ENCODE peak calls at places on chromosome 15, in eight cellular contexts. U is neural progenitor cell, L is ACHN, N is M059J, E is LHCN-M2, Y is NCI-H1105, J is Kasumi-1, C is esophagus squamous epithelium. R is an unnamed sample.

GRCh38 chr15:33190539-33190938 is 4.0 kb downstream of the FMN1 start:
- DNase-seq in J (no peak), L (no peak), E (no peak), C (no peak), N (no peak), Y (no peak), U (no peak), R (no peak)

GRCh38 chr15:80849308-80849707 is 70.1 kb downstream of the CEMIP start:
- DNase-seq in J (no peak), C (no peak), L (peak), E (peak), N (peak), U (no peak), Y (no peak), R (no peak)

GRCh38 chr15:57527382-57528091 is 64.2 kb upstream of the MYZAP start:
- DNase-seq in J (peak), U (peak), N (peak), C (peak), L (peak), E (peak), Y (peak), R (peak)

GRCh38 chr15:101526021-101526420 is 36.5 kb upstream of the PCSK6 start:
- DNase-seq in N (no peak), Y (no peak), L (no peak), J (no peak), C (no peak), U (no peak), E (no peak), R (no peak)

GRCh38 chr15:62035256-62035908 is 24.9 kb downstream of the VPS13C start:
- DNase-seq in Y (no peak), C (no peak), J (no peak), L (peak), E (peak), U (no peak), N (peak), R (no peak)

GRCh38 chr15:75107905-75108838 is 84.8 kb downstream of the PPCDC start:
- DNase-seq in L (peak), Y (no peak), E (peak), U (no peak), N (peak), C (no peak), J (peak), R (no peak)

GRCh38 chr15:65248506-65248905 is 37.2 kb upstream of the CILP start:
- DNase-seq in U (peak), L (no peak), J (no peak), C (no peak), N (no peak), Y (no peak), E (peak), R (no peak)

GRCh38 chr15:70426065-70426821 is 328.5 kb upstream of the TLE3 start:
- DNase-seq in E (peak), N (peak), Y (no peak), J (no peak), C (no peak), U (no peak), L (no peak), R (no peak)

GRCh38 chr15:63430766-63431451 is 49.3 kb upstream of the CA12 start:
- DNase-seq in J (no peak), E (peak), U (no peak), N (no peak), C (no peak), L (no peak), Y (no peak), R (no peak)

GRCh38 chr15:31792611-31793199 is 237.6 kb upstream of the CHRNA7 start:
- DNase-seq in N (no peak), J (no peak), E (no peak), L (no peak), C (no peak), U (no peak), Y (no peak), R (no peak)

GRCh38 chr15:92527197-92527596 is 128.4 kb downstream of the FAM174B start:
- DNase-seq in N (peak), C (no peak), L (no peak), U (no peak), E (peak), J (no peak), Y (no peak), R (no peak)

GRCh38 chr15:85047271-85047948 is 65.8 kb downstream of the PDE8A start:
- DNase-seq in C (no peak), U (no peak), E (peak), Y (no peak), N (peak), J (no peak), L (peak), R (no peak)

GRCh38 chr15:62474771-62475124 is 309.7 kb upstream of the C2CD4B start:
- DNase-seq in Y (no peak), L (no peak), C (no peak), U (no peak), E (no peak), J (no peak), N (peak), R (no peak)

GRCh38 chr15:41578736-41579383 is 19.8 kb downstream of the TYRO3 start:
- DNase-seq in E (no peak), U (no peak), C (no peak), N (no peak), L (no peak), Y (no peak), J (no peak), R (no peak)

GRCh38 chr15:77025471-77025901 is 30.6 kb downstream of the PSTPIP1 start:
- DNase-seq in J (no peak), C (no peak), U (peak), Y (no peak), N (no peak), E (no peak), L (no peak), R (no peak)

GRCh38 chr15:96312641-96313335 is 17.7 kb upstream of the NR2F2 start:
- DNase-seq in L (peak), U (no peak), J (no peak), C (no peak), N (peak), E (peak), Y (no peak), R (no peak)

GRCh38 chr15:101152914-101153313 is 98.9 kb downstream of the CHSY1 start:
- DNase-seq in C (no peak), Y (no peak), L (no peak), U (peak), N (no peak), J (no peak), E (no peak), R (no peak)